ENCODE peak calls at places on chromosomes 3 and 15, in seven cellular contexts. A is transverse colon; V is breast epithelium; O is left lung; R is WERI-Rb-1; E is CD8-positive, alpha-beta T cell; K is left ventricle myocardium inferior. U is an unnamed sample. For H3K27me3, the result is how much of the 10 kb centered on the place peaks cover.

GRCh38 chr15:65099336-65099735 is 15.7 kb downstream of the UBAP1L start:
- DNase-seq in V (no peak), E (no peak), O (no peak), R (no peak), K (no peak), A (no peak), U (no peak)

GRCh38 chr15:64856429-64857145 is 14.9 kb downstream of the PLEKHO2 start:
- DNase-seq in A (no peak), V (no peak), K (peak), E (no peak), R (no peak), O (no peak), U (no peak)

GRCh38 chr3:20669675-20670074 is 483.7 kb upstream of the SGO1 start:
- DNase-seq in R (no peak), V (no peak), E (no peak), K (no peak), A (no peak), O (no peak), U (no peak)

GRCh38 chr15:48868549-48868948 is 9.4 kb upstream of the EID1 start:
- DNase-seq in A (no peak), R (no peak), E (no peak), K (no peak), O (no peak), V (no peak), U (no peak)

GRCh38 chr15:31274496-31275330 is 51.9 kb upstream of the KLF13 start:
- DNase-seq in V (peak), K (no peak), R (no peak), O (no peak), A (no peak), E (no peak), U (no peak)

GRCh38 chr15:84929795-84930371 is 45.4 kb downstream of the SLC28A1 start:
- DNase-seq in V (peak), O (peak), R (no peak), A (peak), E (no peak), K (no peak), U (no peak)

GRCh38 chr3:63349583-63350177 is 71.6 kb downstream of the SYNPR start:
- DNase-seq in R (peak), V (no peak), K (no peak), A (peak), E (no peak), O (no peak), U (no peak)

GRCh38 chr3:152050782-152051405 is 177.5 kb downstream of the SUCNR1 start:
- DNase-seq in O (no peak), E (no peak), K (no peak), R (no peak), A (no peak), V (no peak), U (no peak)

GRCh38 chr3:66722675-66723074 is 221.9 kb upstream of the LRIG1 start:
- DNase-seq in R (no peak), K (peak), V (no peak), A (peak), O (no peak), E (no peak), U (no peak)

GRCh38 chr3:22366781-22367180 is 615.8 kb upstream of the ZNF385D start:
- DNase-seq in V (no peak), E (no peak), O (no peak), K (no peak), R (no peak), A (no peak), U (no peak)

GRCh38 chr3:22284559-22284958 is 533.5 kb upstream of the ZNF385D start:
- DNase-seq in A (no peak), R (no peak), O (no peak), V (no peak), E (no peak), K (no peak), U (no peak)

GRCh38 chr15:23095796-23096195 is 40.8 kb downstream of the GOLGA6L1 start:
- DNase-seq in O (no peak), A (no peak), E (no peak), R (no peak), K (no peak), V (no peak), U (no peak)

GRCh38 chr15:82305621-82306048 is 43.0 kb downstream of the SAXO2 start:
- DNase-seq in K (no peak), R (no peak), O (peak), V (no peak), A (no peak), E (no peak), U (no peak)

GRCh38 chr3:134477938-134478337 is 7.8 kb downstream of the ANAPC13 start:
- DNase-seq in V (no peak), K (no peak), A (no peak), O (no peak), E (no peak), R (no peak), U (no peak)

GRCh38 chr3:192901435-192901834 is 16.2 kb downstream of the MB21D2 start:
- DNase-seq in E (no peak), O (no peak), R (no peak), V (no peak), K (no peak), A (no peak), U (no peak)

GRCh38 chr15:28123408-28124023 is 24.4 kb upstream of the OCA2 start:
- DNase-seq in K (peak), V (peak), O (no peak), A (peak), R (peak), E (peak), U (peak)

GRCh38 chr3:11509175-11510000 is 134.3 kb downstream of the VGLL4 start:
- DNase-seq in V (peak), E (no peak), O (no peak), A (peak), R (peak), K (peak), U (no peak)

GRCh38 chr3:194967126-194968117 is 281.7 kb downstream of the FAM43A start:
- DNase-seq in R (no peak), E (no peak), V (peak), O (no peak), A (no peak), K (no peak), U (no peak)

GRCh38 chr3:168123211-168124173 is 27.8 kb upstream of the GOLIM4 start:
- DNase-seq in E (no peak), A (no peak), R (no peak), V (no peak), K (no peak), O (no peak), U (no peak)

GRCh38 chr15:85707519-85708338 is 87.0 kb downstream of the KLHL25 start:
- DNase-seq in E (no peak), R (no peak), O (no peak), A (no peak), K (no peak), V (no peak), U (no peak)

GRCh38 chr3:140224307-140224706 is 289.3 kb downstream of the CLSTN2 start:
- DNase-seq in V (no peak), K (no peak), A (no peak), R (no peak), O (no peak), E (no peak), U (no peak)

GRCh38 chr3:85605066-85605465 is 646.3 kb downstream of the CADM2 start:
- DNase-seq in K (no peak), E (no peak), A (no peak), R (no peak), O (no peak), V (no peak), U (no peak)
- TF ChIP-seq CTCF in K (no peak), E (no peak), A (no peak), R (no peak), O (no peak), V (no peak), U (no peak)

GRCh38 chr3:43995929-43996378 is 245.7 kb upstream of the TOPAZ1 start:
- DNase-seq in R (no peak), E (no peak), V (no peak), A (no peak), O (no peak), K (no peak), U (no peak)
- H3K27me3 ChIP-seq in R (half or more), E (half or more), V (under half), A (half or more), O (half or more), K (half or more), U (half or more)

GRCh38 chr3:28348286-28348636 is 260 bp upstream of the ZCWPW2 start:
- DNase-seq in A (no peak), E (peak), K (no peak), O (no peak), R (no peak), V (no peak), U (no peak)

GRCh38 chr3:28347374-28348285 is 891 bp upstream of the ZCWPW2 start:
- DNase-seq in R (no peak), A (no peak), V (no peak), E (no peak), O (no peak), K (no peak), U (no peak)

GRCh38 chr3:28345690-28346089 is 2.8 kb upstream of the ZCWPW2 start:
- DNase-seq in E (no peak), K (no peak), A (no peak), R (no peak), V (no peak), O (no peak), U (no peak)

GRCh38 chr3:28348637-28349396 is at the start of the genes AZI2 and ZCWPW2:
- DNase-seq in K (peak), O (peak), E (peak), A (peak), V (peak), R (peak), U (peak)

GRCh38 chr3:28349397-28350000 is 875 bp upstream of the AZI2 start:
- DNase-seq in A (no peak), K (no peak), O (peak), R (no peak), E (no peak), V (no peak), U (no peak)
- TF ChIP-seq CTCF in A (peak), K (peak), O (no peak), R (no peak), E (no peak), V (no peak), U (no peak)

DNA sequence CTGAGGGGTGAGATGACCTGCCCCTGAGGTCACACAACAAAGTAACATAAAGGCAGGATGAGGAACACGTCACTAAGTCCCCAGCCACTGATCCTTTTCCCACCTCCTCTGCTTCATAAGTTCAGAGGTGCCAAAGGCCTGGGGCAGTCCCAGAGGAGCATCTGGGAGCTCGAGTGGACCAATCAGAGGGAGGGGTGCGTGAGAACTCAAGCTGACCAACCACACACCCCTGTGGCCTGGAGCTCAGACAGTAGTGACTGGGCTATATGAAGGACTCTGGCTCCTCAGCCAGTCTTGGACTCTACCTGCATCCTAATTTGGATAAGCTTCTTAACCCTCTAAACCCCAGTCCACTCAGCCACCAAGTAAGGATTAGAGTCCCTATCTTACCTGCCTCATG is 28.0 kb upstream of the CAV3 start:
- DNase-seq in A (no peak), R (no peak), E (no peak), K (no peak), V (no peak), O (no peak), U (no peak)
- H3K27me3 ChIP-seq in A (under half), R (under half), E (under half), K (under half), V (under half), O (under half), U (under half)

DNA sequence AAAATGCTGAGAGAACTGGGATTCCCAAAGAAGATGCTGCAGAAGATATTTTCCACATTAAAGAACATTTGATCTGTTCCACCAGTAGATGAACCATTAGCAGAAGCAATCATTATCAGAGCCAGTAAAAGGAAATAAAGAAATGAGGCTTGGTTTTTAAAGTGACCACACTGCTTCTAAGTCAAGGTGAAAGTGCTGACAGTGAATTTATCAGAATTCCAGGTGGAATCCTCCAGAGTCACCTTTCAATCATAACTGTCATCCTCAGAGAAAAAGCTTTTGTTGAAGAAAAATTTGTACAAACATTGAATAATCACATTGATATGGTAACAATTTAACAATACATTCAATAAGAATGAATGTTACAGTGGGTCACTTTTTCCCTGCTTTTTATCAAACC is 99.8 kb downstream of the GREM1 start:
- DNase-seq in A (no peak), R (no peak), E (no peak), V (no peak), K (no peak), O (no peak), U (no peak)
- TF ChIP-seq CTCF in A (no peak), R (no peak), E (no peak), V (no peak), K (no peak), O (no peak), U (no peak)

U was measured in CD4-positive, alpha-beta T cell.